ENCODE peak calls at places on chromosomes 2 and 18, in five cellular contexts. D is kidney epithelial cell, B is OCI-LY7, L is A549, A is tibial artery. S is an unnamed sample.

GRCh38 chr2:219001577-219002394 is 8.6 kb upstream of the CRYBA2 start:
- DNase-seq in D (no peak), B (no peak), L (no peak), A (no peak), S (peak)

GRCh38 chr2:63735931-63736820 is 105.5 kb upstream of the UGP2 start:
- DNase-seq in D (no peak), B (no peak), L (no peak), A (no peak), S (no peak)

GRCh38 chr2:64644240-64645013 is 9.3 kb downstream of the SERTAD2 start:
- DNase-seq in D (no peak), B (peak), L (peak), A (peak), S (peak)

GRCh38 chr2:241701155-241701404 is 759 bp upstream of the ING5 start:
- DNase-seq in D (no peak), B (peak), L (no peak), A (no peak), S (no peak)

GRCh38 chr2:237156131-237156856 is 70.6 kb downstream of the COPS8 start:
- DNase-seq in D (peak), B (no peak), L (no peak), A (peak), S (no peak)

GRCh38 chr2:74101574-74102300 is 46.0 kb downstream of the BOLA3 start:
- DNase-seq in D (no peak), B (no peak), L (no peak), A (no peak), S (no peak)

GRCh38 chr2:74515271-74516069 is 1.2 kb downstream of the TLX2 start:
- DNase-seq in D (no peak), B (no peak), L (no peak), A (no peak), S (no peak)

GRCh38 chr2:231926761-231927565 is 767 bp upstream of the NPPC start:
- DNase-seq in D (no peak), B (no peak), L (no peak), A (peak), S (peak)

GRCh38 chr2:1210352-1210751 is 202.9 kb upstream of the TPO start:
- DNase-seq in D (no peak), B (no peak), L (no peak), A (no peak), S (no peak)

GRCh38 chr2:169711751-169712509 is 17.7 kb downstream of the PHOSPHO2 start:
- DNase-seq in D (no peak), B (peak), L (no peak), A (no peak), S (no peak)

GRCh38 chr2:176187306-176188217 is 906 bp upstream of the HOXD1 start:
- DNase-seq in D (no peak), B (no peak), L (no peak), A (no peak), S (no peak)

GRCh38 chr2:8986327-8986976 is 17.0 kb downstream of the MBOAT2 start:
- DNase-seq in D (no peak), B (peak), L (peak), A (no peak), S (no peak)

GRCh38 chr2:108621087-108621559 is 86.9 kb downstream of the LIMS1 start:
- DNase-seq in D (no peak), B (peak), L (peak), A (no peak), S (peak)

GRCh38 chr18:11154369-11154982 is 5.1 kb upstream of the PIEZO2 start:
- DNase-seq in D (peak), B (peak), L (peak), A (no peak), S (peak)

GRCh38 chr2:196331816-196332215 is 160.4 kb upstream of the STK17B start:
- DNase-seq in D (no peak), B (no peak), L (no peak), A (no peak), S (no peak)

GRCh38 chr2:127654084-127654837 is 8.3 kb downstream of the GPR17 start:
- DNase-seq in D (no peak), B (no peak), L (no peak), A (no peak), S (no peak)

GRCh38 chr18:23356915-23357421 is 96.1 kb upstream of the RIOK3 start:
- DNase-seq in D (no peak), B (no peak), L (no peak), A (no peak), S (no peak)

GRCh38 chr2:25460261-25460905 is 118.7 kb upstream of the DNMT3A start:
- DNase-seq in D (no peak), B (no peak), L (no peak), A (no peak), S (no peak)

GRCh38 chr18:5237723-5238370 is 40.8 kb upstream of the AKAIN1 start:
- DNase-seq in D (peak), B (peak), L (peak), A (peak), S (peak)
- TF ChIP-seq CTCF in D (peak), B (peak), L (no peak), A (peak), S (no peak)

GRCh38 chr2:186307871-186308270 is 178.2 kb upstream of the ZC3H15 start:
- DNase-seq in D (no peak), B (no peak), L (no peak), A (no peak), S (no peak)
- TF ChIP-seq CTCF in D (no peak), B (no peak), L (no peak), A (no peak), S (no peak)

GRCh38 chr2:238270606-238271005 is 17.8 kb downstream of the PER2 start:
- DNase-seq in D (no peak), B (no peak), L (no peak), A (no peak), S (no peak)

GRCh38 chr2:238267341-238267710 is 21.1 kb downstream of the PER2 start:
- DNase-seq in D (no peak), B (no peak), L (no peak), A (no peak), S (no peak)

GRCh38 chr2:238269741-238270140 is 18.7 kb downstream of the PER2 start:
- DNase-seq in D (no peak), B (no peak), L (no peak), A (no peak), S (no peak)

GRCh38 chr2:238265605-238266004 is 22.8 kb downstream of the PER2 start:
- DNase-seq in D (no peak), B (no peak), L (no peak), A (no peak), S (no peak)

DNA sequence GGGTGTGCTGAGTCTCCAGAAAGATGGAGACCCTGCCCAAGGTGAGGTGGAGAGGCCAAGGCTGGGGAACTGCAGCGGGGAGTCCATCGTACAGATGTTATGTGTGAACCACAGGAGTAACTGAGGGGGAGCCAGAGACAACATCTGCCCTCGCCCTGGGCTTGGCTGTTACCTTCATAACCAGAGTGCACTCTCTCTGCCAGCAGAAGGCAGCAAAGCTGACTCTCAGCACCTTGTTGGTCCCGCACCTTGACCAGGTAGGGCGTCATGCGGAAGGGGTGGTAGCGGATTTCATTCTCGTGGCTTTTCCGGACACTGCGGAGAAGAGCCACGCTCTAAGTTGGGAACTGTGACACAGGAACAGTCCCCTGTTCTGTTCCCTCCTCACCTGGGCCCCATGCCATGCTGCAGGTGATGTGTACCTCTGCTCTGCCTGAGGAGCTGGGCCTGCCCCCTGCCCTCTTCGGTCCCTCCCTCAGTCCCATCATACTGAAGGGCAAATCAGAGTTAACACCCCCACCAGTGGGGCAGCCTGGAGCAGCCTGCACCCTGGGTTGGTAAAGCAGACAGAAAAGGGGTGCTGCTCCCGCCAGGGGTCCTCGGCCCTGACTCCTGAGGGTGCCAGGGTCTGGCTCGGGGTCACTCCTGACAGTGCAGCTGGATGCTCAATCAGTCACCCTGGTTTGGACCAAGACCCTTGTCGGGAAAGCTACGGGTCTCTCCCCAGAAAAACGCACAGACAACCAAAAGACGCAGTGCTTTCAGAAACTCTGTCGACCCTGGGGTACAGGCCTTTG is 20.3 kb downstream of the PER2 start:
- DNase-seq in D (no peak), B (no peak), L (no peak), A (no peak), S (no peak)
- TF ChIP-seq CTCF in D (no peak), B (no peak), L (no peak), A (no peak), S (no peak)

GRCh38 chr18:55268629-55269275 is 309.5 kb upstream of the CCDC68 start:
- DNase-seq in D (no peak), B (no peak), L (no peak), A (no peak), S (no peak)
- TF ChIP-seq CTCF in D (no peak), B (no peak), L (no peak), A (no peak), S (no peak)

GRCh38 chr18:63157293-63158011 is 162.1 kb downstream of the BCL2 start:
- DNase-seq in D (no peak), B (peak), L (no peak), A (no peak), S (no peak)

GRCh38 chr18:63159590-63159989 is 160.0 kb downstream of the BCL2 start:
- DNase-seq in D (no peak), B (no peak), L (no peak), A (no peak), S (no peak)

GRCh38 chr18:63160172-63160995 is 159.2 kb downstream of the BCL2 start:
- DNase-seq in D (no peak), B (no peak), L (no peak), A (no peak), S (no peak)

GRCh38 chr18:63158012-63158631 is 161.4 kb downstream of the BCL2 start:
- DNase-seq in D (no peak), B (no peak), L (no peak), A (no peak), S (no peak)

DNA sequence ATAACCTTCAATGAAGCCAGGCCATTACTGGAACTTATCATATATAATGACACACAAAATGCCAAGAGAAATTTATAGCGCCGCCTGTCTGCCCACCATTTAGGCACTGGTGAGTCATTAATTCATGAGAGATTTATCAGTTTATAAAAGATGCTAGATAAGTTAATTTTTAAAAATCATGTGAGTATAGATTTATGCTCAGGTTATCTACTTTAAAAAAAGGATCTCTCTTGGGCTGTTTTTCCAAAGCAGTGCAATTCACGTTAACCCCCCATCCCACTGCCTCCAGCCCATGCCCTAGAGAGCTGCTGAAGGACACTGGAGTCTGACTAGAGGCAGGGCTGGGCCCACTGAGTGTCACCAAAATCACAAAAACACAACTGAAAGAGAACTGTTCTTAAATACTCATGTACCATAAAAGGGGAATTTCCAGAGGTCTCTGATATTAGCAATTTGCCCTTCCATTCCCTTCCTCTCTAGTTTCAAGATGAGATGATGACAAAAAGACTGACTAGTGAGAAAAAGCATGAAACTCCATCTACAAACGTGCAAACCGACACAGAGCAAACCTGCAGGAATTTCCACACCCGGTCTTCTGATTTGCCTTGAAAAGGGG is 160.8 kb downstream of the BCL2 start:
- DNase-seq in D (no peak), B (no peak), L (no peak), A (no peak), S (peak)
- TF ChIP-seq CTCF in D (no peak), B (peak), L (no peak), A (no peak), S (peak)

GRCh38 chr2:45889053-45889452 is 237.6 kb downstream of the PRKCE start:
- DNase-seq in D (no peak), B (peak), L (peak), A (no peak), S (peak)
- TF ChIP-seq CTCF in D (peak), B (no peak), L (no peak), A (no peak), S (peak)

DNA sequence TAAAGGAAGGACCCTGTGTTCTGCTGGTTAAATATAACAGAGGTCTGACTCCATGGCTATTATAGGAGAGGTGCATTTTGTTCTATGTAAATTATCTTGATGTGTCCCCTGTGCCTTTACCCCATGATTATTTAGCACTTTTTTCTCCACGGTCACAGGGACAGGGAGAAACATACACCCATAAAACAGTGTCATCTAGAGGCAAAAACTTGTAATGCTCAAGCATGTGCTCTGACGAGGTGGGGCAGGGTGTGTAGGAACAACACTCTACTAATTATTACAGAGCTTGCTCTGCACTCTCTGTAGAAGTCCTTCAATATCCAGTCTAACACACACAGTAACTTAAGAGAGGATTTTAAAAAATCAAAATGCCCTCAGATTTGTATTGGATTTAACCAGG is 187.9 kb downstream of the NEDD4L start:
- DNase-seq in D (no peak), B (no peak), L (no peak), A (no peak), S (peak)
- TF ChIP-seq CTCF in D (peak), B (peak), L (peak), A (no peak), S (peak)

GRCh38 chr2:50872543-50872942 is 159.4 kb downstream of the NRXN1 start:
- DNase-seq in D (no peak), B (no peak), L (no peak), A (no peak), S (no peak)
- TF ChIP-seq CTCF in D (no peak), B (peak), L (no peak), A (no peak), S (no peak)

DNA sequence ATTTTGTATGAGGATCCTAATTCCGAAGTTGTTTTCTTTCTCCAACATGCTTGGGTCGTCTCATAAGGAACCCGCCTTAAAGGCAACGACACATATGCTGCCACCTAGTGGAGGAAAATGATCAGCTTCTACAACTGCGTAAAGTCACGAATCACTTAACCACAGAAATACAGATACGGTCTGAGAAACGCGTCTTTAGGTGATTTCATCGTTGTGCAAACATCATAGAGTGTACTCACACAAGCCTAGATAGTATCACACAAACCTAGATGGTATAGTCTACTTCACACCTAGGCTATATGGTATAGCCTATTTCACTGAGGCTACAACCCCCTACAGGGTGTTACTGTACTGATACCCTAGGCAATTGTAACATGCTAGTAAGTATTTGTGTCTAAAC is 13.1 kb downstream of the GNLY start:
- DNase-seq in D (peak), B (peak), L (peak), A (peak), S (peak)
- TF ChIP-seq CTCF in D (peak), B (peak), L (peak), A (peak), S (peak)

DNA sequence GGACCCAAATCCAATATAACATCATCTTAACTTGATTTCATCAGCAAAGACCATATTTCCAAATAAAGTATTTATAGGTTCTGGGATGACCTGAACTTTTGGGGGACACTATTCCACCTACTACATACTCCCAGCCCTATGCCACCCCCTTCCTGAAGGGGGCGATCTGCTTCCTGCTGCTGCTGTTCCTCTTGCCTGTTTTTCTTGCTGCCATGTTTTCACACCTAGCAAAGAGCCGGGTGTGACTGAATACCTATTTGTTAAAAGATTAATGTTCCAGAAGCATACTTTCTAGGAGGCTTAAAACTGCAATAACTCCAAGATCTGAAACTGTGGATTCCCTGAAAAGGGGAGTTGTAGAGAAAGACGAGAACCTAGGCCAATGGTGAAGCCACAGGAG is 89.7 kb downstream of the ICOS start:
- DNase-seq in D (no peak), B (peak), L (no peak), A (no peak), S (no peak)
- TF ChIP-seq CTCF in D (peak), B (peak), L (no peak), A (no peak), S (peak)